ENCODE peak calls at places on chromosome 11, in nine cellular contexts. One of them, this sample, is unnamed.

GRCh38 chr11:43825217-43825816 is 55.3 kb upstream of the ALKBH3 start:
- DNase-seq in stimulated activated naive CD8-positive, alpha-beta T cell treated with anti-CD3 and anti-CD28 coated beads, Interleukin-15, Interleukin-2, amounts not matched to agents 100 U/mL and 50 U/mL, for 24 hours: peak; percentile 15
- DNase-seq in mesendoderm: peak; percentile 41
- DNase-seq in cardiac muscle cell: peak; percentile 46
- DNase-seq in neural crest cell: no peak
- DNase-seq in HT1080: peak; percentile 31
- DNase-seq in A549: peak; percentile 10
- DNase-seq in stimulated activated CD8-positive, alpha-beta memory T cell treated with anti-CD3 and anti-CD28 coated beads, Interleukin-15, amount 100 ng/mL, for 1 hour: no peak
- DNase-seq in COR-L47: peak; percentile 55
- DNase-seq in this sample: peak; percentile 66

GRCh38 chr11:94739331-94739730 is 28.8 kb upstream of the AMOTL1 start:
- DNase-seq in stimulated activated naive CD8-positive, alpha-beta T cell treated with anti-CD3 and anti-CD28 coated beads, Interleukin-15, Interleukin-2, amounts not matched to agents 100 U/mL and 50 U/mL, for 24 hours: no peak
- DNase-seq in mesendoderm: peak; percentile 56
- DNase-seq in cardiac muscle cell: no peak
- DNase-seq in neural crest cell: no peak
- DNase-seq in HT1080: no peak
- DNase-seq in A549: no peak
- DNase-seq in stimulated activated CD8-positive, alpha-beta memory T cell treated with anti-CD3 and anti-CD28 coated beads, Interleukin-15, amount 100 ng/mL, for 1 hour: no peak
- DNase-seq in COR-L47: no peak
- DNase-seq in this sample: no peak

GRCh38 chr11:123585206-123585605 is 69.2 kb downstream of the SCN3B start:
- DNase-seq in stimulated activated naive CD8-positive, alpha-beta T cell treated with anti-CD3 and anti-CD28 coated beads, Interleukin-15, Interleukin-2, amounts not matched to agents 100 U/mL and 50 U/mL, for 24 hours: no peak
- DNase-seq in mesendoderm: no peak
- DNase-seq in cardiac muscle cell: no peak
- DNase-seq in neural crest cell: no peak
- DNase-seq in HT1080: no peak
- DNase-seq in A549: no peak
- DNase-seq in stimulated activated CD8-positive, alpha-beta memory T cell treated with anti-CD3 and anti-CD28 coated beads, Interleukin-15, amount 100 ng/mL, for 1 hour: no peak
- DNase-seq in COR-L47: no peak
- DNase-seq in this sample: no peak

GRCh38 chr11:125176866-125177265 is 12.3 kb downstream of the PKNOX2 start:
- DNase-seq in stimulated activated naive CD8-positive, alpha-beta T cell treated with anti-CD3 and anti-CD28 coated beads, Interleukin-15, Interleukin-2, amounts not matched to agents 100 U/mL and 50 U/mL, for 24 hours: no peak
- DNase-seq in mesendoderm: no peak
- DNase-seq in cardiac muscle cell: no peak
- DNase-seq in neural crest cell: no peak
- DNase-seq in HT1080: no peak
- DNase-seq in A549: no peak
- DNase-seq in stimulated activated CD8-positive, alpha-beta memory T cell treated with anti-CD3 and anti-CD28 coated beads, Interleukin-15, amount 100 ng/mL, for 1 hour: no peak
- DNase-seq in COR-L47: no peak
- DNase-seq in this sample: no peak

GRCh38 chr11:61193596-61193995 is 9.7 kb upstream of the PGA3 start:
- DNase-seq in stimulated activated naive CD8-positive, alpha-beta T cell treated with anti-CD3 and anti-CD28 coated beads, Interleukin-15, Interleukin-2, amounts not matched to agents 100 U/mL and 50 U/mL, for 24 hours: no peak
- DNase-seq in mesendoderm: no peak
- DNase-seq in cardiac muscle cell: no peak
- DNase-seq in neural crest cell: no peak
- DNase-seq in HT1080: no peak
- DNase-seq in A549: no peak
- DNase-seq in stimulated activated CD8-positive, alpha-beta memory T cell treated with anti-CD3 and anti-CD28 coated beads, Interleukin-15, amount 100 ng/mL, for 1 hour: no peak
- DNase-seq in COR-L47: peak; percentile 16
- DNase-seq in this sample: no peak

GRCh38 chr11:125165111-125165663 is 636 bp downstream of the PKNOX2 start:
- DNase-seq in stimulated activated naive CD8-positive, alpha-beta T cell treated with anti-CD3 and anti-CD28 coated beads, Interleukin-15, Interleukin-2, amounts not matched to agents 100 U/mL and 50 U/mL, for 24 hours: peak; percentile 11
- DNase-seq in mesendoderm: peak; percentile 75
- DNase-seq in cardiac muscle cell: peak; percentile 42
- DNase-seq in neural crest cell: no peak
- DNase-seq in HT1080: no peak
- DNase-seq in A549: peak; percentile 21
- DNase-seq in stimulated activated CD8-positive, alpha-beta memory T cell treated with anti-CD3 and anti-CD28 coated beads, Interleukin-15, amount 100 ng/mL, for 1 hour: no peak
- DNase-seq in COR-L47: peak; percentile 20
- DNase-seq in this sample: peak; percentile 24

GRCh38 chr11:121473064-121473777 is 20.5 kb upstream of the SORL1-AS1 start:
- DNase-seq in stimulated activated naive CD8-positive, alpha-beta T cell treated with anti-CD3 and anti-CD28 coated beads, Interleukin-15, Interleukin-2, amounts not matched to agents 100 U/mL and 50 U/mL, for 24 hours: no peak
- DNase-seq in mesendoderm: no peak
- DNase-seq in cardiac muscle cell: peak; percentile 58
- DNase-seq in neural crest cell: no peak
- DNase-seq in HT1080: no peak
- DNase-seq in A549: no peak
- DNase-seq in stimulated activated CD8-positive, alpha-beta memory T cell treated with anti-CD3 and anti-CD28 coated beads, Interleukin-15, amount 100 ng/mL, for 1 hour: no peak
- DNase-seq in COR-L47: no peak
- DNase-seq in this sample: no peak

GRCh38 chr11:119306373-119306890 is 10.5 kb downstream of the MCAM start:
- DNase-seq in stimulated activated naive CD8-positive, alpha-beta T cell treated with anti-CD3 and anti-CD28 coated beads, Interleukin-15, Interleukin-2, amounts not matched to agents 100 U/mL and 50 U/mL, for 24 hours: peak; percentile 38
- DNase-seq in mesendoderm: no peak
- DNase-seq in cardiac muscle cell: peak; percentile 46
- DNase-seq in neural crest cell: no peak
- DNase-seq in HT1080: peak; percentile 32
- DNase-seq in A549: no peak
- DNase-seq in stimulated activated CD8-positive, alpha-beta memory T cell treated with anti-CD3 and anti-CD28 coated beads, Interleukin-15, amount 100 ng/mL, for 1 hour: no peak
- DNase-seq in COR-L47: no peak
- DNase-seq in this sample: peak; percentile 40

GRCh38 chr11:32137263-32137662 is 46.4 kb downstream of the RCN1 start:
- DNase-seq in stimulated activated naive CD8-positive, alpha-beta T cell treated with anti-CD3 and anti-CD28 coated beads, Interleukin-15, Interleukin-2, amounts not matched to agents 100 U/mL and 50 U/mL, for 24 hours: no peak
- DNase-seq in mesendoderm: peak; percentile 57
- DNase-seq in cardiac muscle cell: peak; percentile 97
- DNase-seq in neural crest cell: no peak
- DNase-seq in HT1080: peak; percentile 96
- DNase-seq in A549: peak; percentile 41
- DNase-seq in stimulated activated CD8-positive, alpha-beta memory T cell treated with anti-CD3 and anti-CD28 coated beads, Interleukin-15, amount 100 ng/mL, for 1 hour: no peak
- DNase-seq in COR-L47: no peak
- DNase-seq in this sample: peak; percentile 80

GRCh38 chr11:60835472-60835871 is 6.4 kb upstream of the CCDC86 start:
- DNase-seq in stimulated activated naive CD8-positive, alpha-beta T cell treated with anti-CD3 and anti-CD28 coated beads, Interleukin-15, Interleukin-2, amounts not matched to agents 100 U/mL and 50 U/mL, for 24 hours: no peak
- DNase-seq in mesendoderm: no peak
- DNase-seq in cardiac muscle cell: no peak
- DNase-seq in neural crest cell: no peak
- DNase-seq in HT1080: peak; percentile 70
- DNase-seq in A549: no peak
- DNase-seq in stimulated activated CD8-positive, alpha-beta memory T cell treated with anti-CD3 and anti-CD28 coated beads, Interleukin-15, amount 100 ng/mL, for 1 hour: no peak
- DNase-seq in COR-L47: no peak
- DNase-seq in this sample: no peak

GRCh38 chr11:24407733-24408132 is 89.1 kb upstream of the LUZP2 start:
- DNase-seq in stimulated activated naive CD8-positive, alpha-beta T cell treated with anti-CD3 and anti-CD28 coated beads, Interleukin-15, Interleukin-2, amounts not matched to agents 100 U/mL and 50 U/mL, for 24 hours: no peak
- DNase-seq in mesendoderm: no peak
- DNase-seq in cardiac muscle cell: no peak
- DNase-seq in neural crest cell: no peak
- DNase-seq in HT1080: no peak
- DNase-seq in A549: no peak
- DNase-seq in stimulated activated CD8-positive, alpha-beta memory T cell treated with anti-CD3 and anti-CD28 coated beads, Interleukin-15, amount 100 ng/mL, for 1 hour: no peak
- DNase-seq in COR-L47: no peak
- DNase-seq in this sample: no peak

GRCh38 chr11:72573380-72573949 is 100.8 kb downstream of the PDE2A start:
- DNase-seq in stimulated activated naive CD8-positive, alpha-beta T cell treated with anti-CD3 and anti-CD28 coated beads, Interleukin-15, Interleukin-2, amounts not matched to agents 100 U/mL and 50 U/mL, for 24 hours: peak; percentile 56
- DNase-seq in mesendoderm: peak; percentile 77
- DNase-seq in cardiac muscle cell: peak; percentile 43
- DNase-seq in neural crest cell: peak; percentile 56
- DNase-seq in HT1080: peak; percentile 65
- DNase-seq in A549: peak; percentile 67
- DNase-seq in stimulated activated CD8-positive, alpha-beta memory T cell treated with anti-CD3 and anti-CD28 coated beads, Interleukin-15, amount 100 ng/mL, for 1 hour: no peak
- DNase-seq in COR-L47: no peak
- DNase-seq in this sample: peak; percentile 41

GRCh38 chr11:1035577-1036283 is 788 bp downstream of the MUC6 start:
- DNase-seq in stimulated activated naive CD8-positive, alpha-beta T cell treated with anti-CD3 and anti-CD28 coated beads, Interleukin-15, Interleukin-2, amounts not matched to agents 100 U/mL and 50 U/mL, for 24 hours: no peak
- DNase-seq in mesendoderm: no peak
- DNase-seq in cardiac muscle cell: no peak
- DNase-seq in neural crest cell: no peak
- DNase-seq in HT1080: no peak
- DNase-seq in A549: no peak
- DNase-seq in stimulated activated CD8-positive, alpha-beta memory T cell treated with anti-CD3 and anti-CD28 coated beads, Interleukin-15, amount 100 ng/mL, for 1 hour: no peak
- DNase-seq in COR-L47: no peak
- DNase-seq in this sample: no peak

GRCh38 chr11:9760180-9760550 is 96.3 kb downstream of the SWAP70 start:
- DNase-seq in stimulated activated naive CD8-positive, alpha-beta T cell treated with anti-CD3 and anti-CD28 coated beads, Interleukin-15, Interleukin-2, amounts not matched to agents 100 U/mL and 50 U/mL, for 24 hours: peak; percentile 14
- DNase-seq in mesendoderm: no peak
- DNase-seq in cardiac muscle cell: peak; percentile 97
- DNase-seq in neural crest cell: no peak
- DNase-seq in HT1080: peak; percentile 91
- DNase-seq in A549: no peak
- DNase-seq in stimulated activated CD8-positive, alpha-beta memory T cell treated with anti-CD3 and anti-CD28 coated beads, Interleukin-15, amount 100 ng/mL, for 1 hour: no peak
- DNase-seq in COR-L47: no peak
- DNase-seq in this sample: peak; percentile 55

GRCh38 chr11:126348806-126349582 is 6.5 kb upstream of the ST3GAL4 start:
- DNase-seq in stimulated activated naive CD8-positive, alpha-beta T cell treated with anti-CD3 and anti-CD28 coated beads, Interleukin-15, Interleukin-2, amounts not matched to agents 100 U/mL and 50 U/mL, for 24 hours: no peak
- DNase-seq in mesendoderm: no peak
- DNase-seq in cardiac muscle cell: peak; percentile 66
- DNase-seq in neural crest cell: no peak
- DNase-seq in HT1080: no peak
- DNase-seq in A549: no peak
- DNase-seq in stimulated activated CD8-positive, alpha-beta memory T cell treated with anti-CD3 and anti-CD28 coated beads, Interleukin-15, amount 100 ng/mL, for 1 hour: no peak
- DNase-seq in COR-L47: no peak
- DNase-seq in this sample: no peak

GRCh38 chr11:43547411-43547718 is 133.2 kb upstream of the HSD17B12 start:
- DNase-seq in stimulated activated naive CD8-positive, alpha-beta T cell treated with anti-CD3 and anti-CD28 coated beads, Interleukin-15, Interleukin-2, amounts not matched to agents 100 U/mL and 50 U/mL, for 24 hours: no peak
- DNase-seq in mesendoderm: no peak
- DNase-seq in cardiac muscle cell: peak; percentile 9
- DNase-seq in neural crest cell: no peak
- DNase-seq in HT1080: no peak
- DNase-seq in A549: no peak
- DNase-seq in stimulated activated CD8-positive, alpha-beta memory T cell treated with anti-CD3 and anti-CD28 coated beads, Interleukin-15, amount 100 ng/mL, for 1 hour: no peak
- DNase-seq in COR-L47: no peak
- DNase-seq in this sample: no peak

GRCh38 chr11:127003260-127003981 is 2.9 kb upstream of the KIRREL3 start:
- DNase-seq in stimulated activated naive CD8-positive, alpha-beta T cell treated with anti-CD3 and anti-CD28 coated beads, Interleukin-15, Interleukin-2, amounts not matched to agents 100 U/mL and 50 U/mL, for 24 hours: peak; percentile 12
- DNase-seq in mesendoderm: peak; percentile 90
- DNase-seq in cardiac muscle cell: no peak
- DNase-seq in neural crest cell: peak; percentile 63
- DNase-seq in HT1080: peak; percentile 78
- DNase-seq in A549: peak; percentile 69
- DNase-seq in stimulated activated CD8-positive, alpha-beta memory T cell treated with anti-CD3 and anti-CD28 coated beads, Interleukin-15, amount 100 ng/mL, for 1 hour: no peak
- DNase-seq in COR-L47: peak; percentile 81
- DNase-seq in this sample: no peak

GRCh38 chr11:69832561-69833413 is 13.6 kb upstream of the FGF3 start:
- DNase-seq in stimulated activated naive CD8-positive, alpha-beta T cell treated with anti-CD3 and anti-CD28 coated beads, Interleukin-15, Interleukin-2, amounts not matched to agents 100 U/mL and 50 U/mL, for 24 hours: no peak
- DNase-seq in mesendoderm: no peak
- DNase-seq in cardiac muscle cell: no peak
- DNase-seq in neural crest cell: no peak
- DNase-seq in HT1080: no peak
- DNase-seq in A549: no peak
- DNase-seq in stimulated activated CD8-positive, alpha-beta memory T cell treated with anti-CD3 and anti-CD28 coated beads, Interleukin-15, amount 100 ng/mL, for 1 hour: no peak
- DNase-seq in COR-L47: no peak
- DNase-seq in this sample: no peak

GRCh38 chr11:66688561-66689534 is 11.2 kb upstream of the RBM4B start:
- DNase-seq in stimulated activated naive CD8-positive, alpha-beta T cell treated with anti-CD3 and anti-CD28 coated beads, Interleukin-15, Interleukin-2, amounts not matched to agents 100 U/mL and 50 U/mL, for 24 hours: no peak
- DNase-seq in mesendoderm: no peak
- DNase-seq in cardiac muscle cell: no peak
- DNase-seq in neural crest cell: no peak
- DNase-seq in HT1080: no peak
- DNase-seq in A549: no peak
- DNase-seq in stimulated activated CD8-positive, alpha-beta memory T cell treated with anti-CD3 and anti-CD28 coated beads, Interleukin-15, amount 100 ng/mL, for 1 hour: no peak
- DNase-seq in COR-L47: no peak
- DNase-seq in this sample: no peak

GRCh38 chr11:30863177-30863576 is 277.0 kb upstream of the MPPED2 start:
- DNase-seq in stimulated activated naive CD8-positive, alpha-beta T cell treated with anti-CD3 and anti-CD28 coated beads, Interleukin-15, Interleukin-2, amounts not matched to agents 100 U/mL and 50 U/mL, for 24 hours: no peak
- DNase-seq in mesendoderm: no peak
- DNase-seq in cardiac muscle cell: no peak
- DNase-seq in neural crest cell: no peak
- DNase-seq in HT1080: no peak
- DNase-seq in A549: no peak
- DNase-seq in stimulated activated CD8-positive, alpha-beta memory T cell treated with anti-CD3 and anti-CD28 coated beads, Interleukin-15, amount 100 ng/mL, for 1 hour: no peak
- DNase-seq in COR-L47: no peak
- DNase-seq in this sample: no peak

GRCh38 chr11:10526974-10527918 is 13.7 kb downstream of the RNF141 start:
- DNase-seq in stimulated activated naive CD8-positive, alpha-beta T cell treated with anti-CD3 and anti-CD28 coated beads, Interleukin-15, Interleukin-2, amounts not matched to agents 100 U/mL and 50 U/mL, for 24 hours: no peak
- DNase-seq in mesendoderm: no peak
- DNase-seq in cardiac muscle cell: no peak
- DNase-seq in neural crest cell: no peak
- DNase-seq in HT1080: peak; percentile 39
- DNase-seq in A549: no peak
- DNase-seq in stimulated activated CD8-positive, alpha-beta memory T cell treated with anti-CD3 and anti-CD28 coated beads, Interleukin-15, amount 100 ng/mL, for 1 hour: no peak
- DNase-seq in COR-L47: no peak
- DNase-seq in this sample: peak; percentile 48

GRCh38 chr11:114796954-114797721 is 118.8 kb downstream of the NXPE2 start:
- DNase-seq in stimulated activated naive CD8-positive, alpha-beta T cell treated with anti-CD3 and anti-CD28 coated beads, Interleukin-15, Interleukin-2, amounts not matched to agents 100 U/mL and 50 U/mL, for 24 hours: no peak
- DNase-seq in mesendoderm: no peak
- DNase-seq in cardiac muscle cell: no peak
- DNase-seq in neural crest cell: no peak
- DNase-seq in HT1080: peak; percentile 78
- DNase-seq in A549: no peak
- DNase-seq in stimulated activated CD8-positive, alpha-beta memory T cell treated with anti-CD3 and anti-CD28 coated beads, Interleukin-15, amount 100 ng/mL, for 1 hour: no peak
- DNase-seq in COR-L47: no peak
- DNase-seq in this sample: peak; percentile 28

GRCh38 chr11:47329431-47329993 is 23.0 kb downstream of the MYBPC3 start:
- DNase-seq in stimulated activated naive CD8-positive, alpha-beta T cell treated with anti-CD3 and anti-CD28 coated beads, Interleukin-15, Interleukin-2, amounts not matched to agents 100 U/mL and 50 U/mL, for 24 hours: no peak
- DNase-seq in mesendoderm: no peak
- DNase-seq in cardiac muscle cell: no peak
- DNase-seq in neural crest cell: no peak
- DNase-seq in HT1080: no peak
- DNase-seq in A549: no peak
- DNase-seq in stimulated activated CD8-positive, alpha-beta memory T cell treated with anti-CD3 and anti-CD28 coated beads, Interleukin-15, amount 100 ng/mL, for 1 hour: no peak
- DNase-seq in COR-L47: no peak
- DNase-seq in this sample: no peak

GRCh38 chr11:63858628-63859550 is 20.0 kb downstream of the MARK2 start:
- DNase-seq in stimulated activated naive CD8-positive, alpha-beta T cell treated with anti-CD3 and anti-CD28 coated beads, Interleukin-15, Interleukin-2, amounts not matched to agents 100 U/mL and 50 U/mL, for 24 hours: no peak
- DNase-seq in mesendoderm: no peak
- DNase-seq in cardiac muscle cell: peak; percentile 91
- DNase-seq in neural crest cell: no peak
- DNase-seq in HT1080: peak; percentile 42
- DNase-seq in A549: no peak
- DNase-seq in stimulated activated CD8-positive, alpha-beta memory T cell treated with anti-CD3 and anti-CD28 coated beads, Interleukin-15, amount 100 ng/mL, for 1 hour: no peak
- DNase-seq in COR-L47: no peak
- DNase-seq in this sample: peak; percentile 66

GRCh38 chr11:121716060-121716459 is 263.3 kb upstream of the SORL1-AS1 start:
- DNase-seq in stimulated activated naive CD8-positive, alpha-beta T cell treated with anti-CD3 and anti-CD28 coated beads, Interleukin-15, Interleukin-2, amounts not matched to agents 100 U/mL and 50 U/mL, for 24 hours: no peak
- DNase-seq in mesendoderm: peak; percentile 14
- DNase-seq in cardiac muscle cell: peak; percentile 17
- DNase-seq in neural crest cell: no peak
- DNase-seq in HT1080: peak; percentile 28
- DNase-seq in A549: no peak
- DNase-seq in stimulated activated CD8-positive, alpha-beta memory T cell treated with anti-CD3 and anti-CD28 coated beads, Interleukin-15, amount 100 ng/mL, for 1 hour: no peak
- DNase-seq in COR-L47: no peak
- DNase-seq in this sample: no peak

GRCh38 chr11:75328426-75329277 is 22.8 kb downstream of the ARRB1 start:
- DNase-seq in stimulated activated naive CD8-positive, alpha-beta T cell treated with anti-CD3 and anti-CD28 coated beads, Interleukin-15, Interleukin-2, amounts not matched to agents 100 U/mL and 50 U/mL, for 24 hours: peak; percentile 54
- DNase-seq in mesendoderm: peak; percentile 86
- DNase-seq in cardiac muscle cell: peak; percentile 84
- DNase-seq in neural crest cell: peak; percentile 54
- DNase-seq in HT1080: peak; percentile 85
- DNase-seq in A549: peak; percentile 86
- DNase-seq in stimulated activated CD8-positive, alpha-beta memory T cell treated with anti-CD3 and anti-CD28 coated beads, Interleukin-15, amount 100 ng/mL, for 1 hour: no peak
- DNase-seq in COR-L47: peak; percentile 76
- DNase-seq in this sample: peak; percentile 92

GRCh38 chr11:45182902-45183301 is 36.5 kb downstream of the PRDM11 start:
- DNase-seq in stimulated activated naive CD8-positive, alpha-beta T cell treated with anti-CD3 and anti-CD28 coated beads, Interleukin-15, Interleukin-2, amounts not matched to agents 100 U/mL and 50 U/mL, for 24 hours: peak; percentile 23
- DNase-seq in mesendoderm: peak; percentile 64
- DNase-seq in cardiac muscle cell: peak; percentile 53
- DNase-seq in neural crest cell: no peak
- DNase-seq in HT1080: peak; percentile 30
- DNase-seq in A549: peak; percentile 60
- DNase-seq in stimulated activated CD8-positive, alpha-beta memory T cell treated with anti-CD3 and anti-CD28 coated beads, Interleukin-15, amount 100 ng/mL, for 1 hour: no peak
- DNase-seq in COR-L47: no peak
- DNase-seq in this sample: peak; percentile 49

GRCh38 chr11:78318733-78319132 is 98.9 kb downstream of the GAB2 start:
- DNase-seq in stimulated activated naive CD8-positive, alpha-beta T cell treated with anti-CD3 and anti-CD28 coated beads, Interleukin-15, Interleukin-2, amounts not matched to agents 100 U/mL and 50 U/mL, for 24 hours: no peak
- DNase-seq in mesendoderm: no peak
- DNase-seq in cardiac muscle cell: no peak
- DNase-seq in neural crest cell: peak; percentile 20
- DNase-seq in HT1080: no peak
- DNase-seq in A549: no peak
- DNase-seq in stimulated activated CD8-positive, alpha-beta memory T cell treated with anti-CD3 and anti-CD28 coated beads, Interleukin-15, amount 100 ng/mL, for 1 hour: no peak
- DNase-seq in COR-L47: no peak
- DNase-seq in this sample: no peak

GRCh38 chr11:92332986-92333385 is 108.4 kb downstream of the FAT3 start:
- DNase-seq in stimulated activated naive CD8-positive, alpha-beta T cell treated with anti-CD3 and anti-CD28 coated beads, Interleukin-15, Interleukin-2, amounts not matched to agents 100 U/mL and 50 U/mL, for 24 hours: no peak
- DNase-seq in mesendoderm: peak; percentile 56
- DNase-seq in cardiac muscle cell: no peak
- DNase-seq in neural crest cell: no peak
- DNase-seq in HT1080: no peak
- DNase-seq in A549: no peak
- DNase-seq in stimulated activated CD8-positive, alpha-beta memory T cell treated with anti-CD3 and anti-CD28 coated beads, Interleukin-15, amount 100 ng/mL, for 1 hour: no peak
- DNase-seq in COR-L47: no peak
- DNase-seq in this sample: no peak

GRCh38 chr11:15170170-15170569 is 55.4 kb downstream of the INSC start:
- DNase-seq in stimulated activated naive CD8-positive, alpha-beta T cell treated with anti-CD3 and anti-CD28 coated beads, Interleukin-15, Interleukin-2, amounts not matched to agents 100 U/mL and 50 U/mL, for 24 hours: no peak
- DNase-seq in mesendoderm: no peak
- DNase-seq in cardiac muscle cell: no peak
- DNase-seq in neural crest cell: no peak
- DNase-seq in HT1080: peak; percentile 65
- DNase-seq in A549: no peak
- DNase-seq in stimulated activated CD8-positive, alpha-beta memory T cell treated with anti-CD3 and anti-CD28 coated beads, Interleukin-15, amount 100 ng/mL, for 1 hour: no peak
- DNase-seq in COR-L47: no peak
- DNase-seq in this sample: peak; percentile 9

GRCh38 chr11:111382451-111382850 is 3.4 kb upstream of the POU2AF1 start:
- DNase-seq in stimulated activated naive CD8-positive, alpha-beta T cell treated with anti-CD3 and anti-CD28 coated beads, Interleukin-15, Interleukin-2, amounts not matched to agents 100 U/mL and 50 U/mL, for 24 hours: no peak
- DNase-seq in mesendoderm: no peak
- DNase-seq in cardiac muscle cell: no peak
- DNase-seq in neural crest cell: no peak
- DNase-seq in HT1080: no peak
- DNase-seq in A549: no peak
- DNase-seq in stimulated activated CD8-positive, alpha-beta memory T cell treated with anti-CD3 and anti-CD28 coated beads, Interleukin-15, amount 100 ng/mL, for 1 hour: no peak
- DNase-seq in COR-L47: no peak
- DNase-seq in this sample: no peak